ENCODE peak calls at places on chromosomes 4 and X, in seven cellular contexts. Z, J, M, B, W, H and R are unnamed samples.

GRCh38 chr4:128718793-128719192 is 90.7 kb upstream of the JADE1 start:
- DNase-seq in H (peak; percentile 88), B (no peak), Z (no peak), W (no peak), M (no peak), J (peak; percentile 57), R (no peak)

GRCh38 chrX:102858826-102859627 is 78.0 kb upstream of the RAB40AL start:
- DNase-seq in W (no peak), H (peak; percentile 20), M (no peak), J (peak; percentile 72), B (no peak), Z (no peak), R (no peak)

GRCh38 chrX:19674041-19674769 is 158.9 kb upstream of the MAP3K15 start:
- DNase-seq in W (no peak), H (no peak), Z (no peak), B (no peak), J (no peak), M (no peak), R (no peak)

GRCh38 chrX:96719161-96719875 is 34.7 kb downstream of the DIAPH2 start:
- DNase-seq in W (no peak), M (no peak), Z (no peak), J (no peak), B (no peak), H (no peak), R (no peak)

GRCh38 chr4:48546336-48546735 is 56.3 kb downstream of the ZAR1 start:
- DNase-seq in J (peak; percentile 39), B (no peak), H (peak; percentile 18), Z (no peak), W (no peak), M (no peak), R (no peak)

GRCh38 chr4:179110816-179111215 is 1668.6 kb upstream of the AGA start:
- DNase-seq in H (peak; percentile 92), Z (no peak), B (no peak), W (no peak), J (no peak), M (no peak), R (no peak)

GRCh38 chrX:38206036-38206435 is 14.6 kb downstream of the SRPX start:
- DNase-seq in B (no peak), H (peak; percentile 58), Z (no peak), W (no peak), J (peak; percentile 6), M (no peak), R (no peak)

GRCh38 chr4:17322514-17322913 is 189.4 kb downstream of the QDPR start:
- DNase-seq in B (no peak), W (no peak), H (peak; percentile 18), M (no peak), J (no peak), Z (no peak), R (no peak)

GRCh38 chrX:74349387-74349786 is 45.4 kb downstream of the ZCCHC13 start:
- DNase-seq in M (no peak), Z (no peak), J (peak; percentile 42), W (no peak), H (peak; percentile 85), B (no peak), R (no peak)

GRCh38 chr4:113744667-113745241 is 16.8 kb downstream of the CAMK2D start:
- DNase-seq in M (no peak), B (no peak), W (no peak), Z (no peak), J (peak; percentile 73), H (no peak), R (no peak)
- H3K4me3 ChIP-seq in M (no peak overlapping the region), B (no peak overlapping the region), W (no peak overlapping the region), Z (no peak overlapping the region), J (no peak overlapping the region), H (no peak overlapping the region), R (no peak overlapping the region)

DNA sequence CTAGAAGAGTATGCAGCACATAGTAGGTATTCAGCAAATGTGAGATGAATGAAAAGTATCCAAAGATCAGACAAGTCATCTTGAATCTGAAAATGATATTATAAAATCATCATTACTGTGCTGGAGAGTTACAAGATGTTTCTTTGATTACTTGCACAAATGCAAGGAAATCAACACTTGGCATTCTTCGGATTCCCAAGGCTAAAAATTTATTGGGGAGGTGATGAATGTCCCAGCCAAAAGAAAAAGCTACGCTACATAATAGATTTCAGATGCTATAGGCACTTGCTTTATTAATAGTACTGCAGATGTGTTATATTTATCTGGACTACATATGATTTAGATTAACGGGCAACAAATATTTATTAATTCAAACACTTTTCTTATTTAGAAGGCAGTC is 286.7 kb upstream of the TENM3 start:
- DNase-seq in H (peak; percentile 36), M (no peak), W (no peak), B (no peak), Z (no peak), J (no peak), R (no peak)
- H3K27ac ChIP-seq in H (peak overlapping the region; percentile 92), M (no peak overlapping the region), W (no peak overlapping the region), B (no peak overlapping the region), Z (no peak overlapping the region), J (no peak overlapping the region), R (no peak overlapping the region)

GRCh38 chrX:131816551-131817136 is 206.5 kb upstream of the STK26 start:
- DNase-seq in M (peak; percentile 85), B (peak; percentile 62), J (no peak), Z (no peak), H (peak; percentile 46), W (no peak), R (peak; percentile 51)
- H3K4me3 ChIP-seq in M (peak overlapping the region; percentile 43), B (peak overlapping the region; percentile 56), J (no peak overlapping the region), Z (peak overlapping the region; percentile 55), H (no peak overlapping the region), W (peak overlapping the region; percentile 47), R (peak overlapping the region; percentile 60)

DNA sequence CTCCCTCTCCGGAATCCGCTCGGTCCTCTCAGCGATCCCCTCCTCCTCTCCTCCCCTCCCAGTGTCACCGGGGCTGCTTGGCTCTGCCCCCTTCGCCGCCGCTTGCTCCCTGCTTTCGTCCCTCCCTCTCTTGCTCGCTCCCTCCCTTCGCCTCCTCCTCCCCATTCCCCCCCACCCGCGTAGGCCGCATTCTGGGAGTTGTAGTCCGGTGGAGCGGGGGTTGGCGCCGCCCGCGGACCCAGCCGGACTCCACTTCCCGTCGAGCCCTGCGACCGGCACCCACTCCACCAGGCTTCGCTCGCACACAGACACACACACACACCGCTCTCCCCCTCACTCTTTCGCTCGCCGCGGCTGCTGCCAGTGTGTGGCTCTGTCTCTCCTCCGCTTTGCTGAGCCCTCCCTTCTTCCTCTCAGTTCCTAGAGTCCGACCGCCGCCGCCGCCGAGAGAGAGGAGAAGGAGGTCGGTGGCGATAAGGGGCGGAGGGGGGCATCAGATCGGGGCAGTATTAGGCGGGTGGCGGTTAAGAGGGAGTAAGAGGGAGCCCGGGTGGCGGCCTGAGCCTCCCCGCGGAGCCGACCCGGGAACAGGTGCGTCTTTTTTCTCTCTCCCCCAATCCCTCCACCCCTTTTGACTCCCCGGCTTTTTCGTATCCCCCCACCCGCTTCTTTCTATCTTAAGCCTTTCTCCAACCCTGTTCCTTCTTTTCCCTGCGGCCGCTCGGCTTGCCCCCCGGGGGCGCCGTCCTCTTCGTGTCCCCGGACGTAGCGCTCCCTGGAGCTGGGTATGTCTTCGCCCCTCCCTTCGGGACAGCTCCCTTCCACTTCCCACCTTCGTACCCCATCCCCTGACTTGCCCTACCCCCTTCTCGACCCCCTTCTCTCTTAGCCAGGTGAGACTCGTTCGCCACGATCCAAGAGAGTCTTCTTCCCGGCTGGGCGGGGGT is at the start of gene BCORL1:
- DNase-seq in W (peak; percentile 88), H (peak; percentile 88), M (peak; percentile 86), J (peak; percentile 96), Z (peak; percentile 95), B (peak; percentile 80), R (peak; percentile 89)
- H3K27ac ChIP-seq in W (no peak within 1 kb of the TSS), H (no peak within 1 kb of the TSS), M (no peak within 1 kb of the TSS), J (no peak within 1 kb of the TSS), Z (peak within 1 kb of the TSS; percentile 54), B (peak within 1 kb of the TSS; percentile 53), R (peak within 1 kb of the TSS; percentile 58)